ENCODE peak calls at places on chromosomes 5 and 9, in five cellular contexts. E is germinal center; F is iPS-NIHi11; X is NCI-H1092; R is stimulated activated CD8-positive, alpha-beta memory T cell treated with anti-CD3 and anti-CD28 coated beads, Interleukin-15, amount 100 ng/mL, for 4 hours. B is an unnamed sample.

GRCh38 chr9:135926402-135927194 is 19.3 kb upstream of the CAMSAP1 start:
- DNase-seq in E (no peak), F (no peak), X (no peak), R (peak), B (no peak)

GRCh38 chr9:121359358-121360294 is 10.4 kb downstream of the STOM start:
- DNase-seq in E (no peak), F (no peak), X (no peak), R (no peak), B (no peak)

GRCh38 chr5:149404746-149405549 is 25.9 kb upstream of the IL17B start:
- DNase-seq in E (no peak), F (no peak), X (no peak), R (no peak), B (no peak)

GRCh38 chr9:110900451-110900850 is 137.8 kb downstream of the LPAR1 start:
- DNase-seq in E (no peak), F (no peak), X (no peak), R (no peak), B (no peak)

GRCh38 chr9:116269250-116269649 is 115.7 kb downstream of the PAPPA start:
- DNase-seq in E (no peak), F (no peak), X (no peak), R (no peak), B (no peak)

GRCh38 chr9:82091610-82092009 is 103.0 kb downstream of the SPATA31D1 start:
- DNase-seq in E (peak), F (no peak), X (no peak), R (no peak), B (no peak)

GRCh38 chr9:32552172-32552872 is at the start of the genes SMIM27 and TOPORS:
- DNase-seq in E (peak), F (peak), X (peak), R (peak), B (peak)

GRCh38 chr5:108122701-108123100 is 259.2 kb downstream of the FBXL17 start:
- DNase-seq in E (no peak), F (no peak), X (no peak), R (no peak), B (no peak)

GRCh38 chr5:179696605-179697004 is 2.2 kb upstream of the CANX start:
- DNase-seq in E (no peak), F (no peak), X (no peak), R (no peak), B (no peak)

GRCh38 chr5:81925012-81925411 is 46.8 kb upstream of the ATG10 start:
- DNase-seq in E (no peak), F (no peak), X (no peak), R (no peak), B (no peak)

GRCh38 chr5:3268760-3269330 is 326.8 kb upstream of the IRX1 start:
- DNase-seq in E (no peak), F (no peak), X (no peak), R (no peak), B (no peak)

GRCh38 chr9:73583590-73583989 is 431.9 kb downstream of the ANXA1 start:
- DNase-seq in E (no peak), F (no peak), X (no peak), R (no peak), B (no peak)

GRCh38 chr5:43044181-43044914 is 4.2 kb upstream of the ANXA2R start:
- DNase-seq in E (no peak), F (peak), X (no peak), R (no peak), B (no peak)

GRCh38 chr5:173581408-173582197 is 34.8 kb downstream of the BOD1 start:
- DNase-seq in E (peak), F (peak), X (no peak), R (no peak), B (no peak)

GRCh38 chr9:112029921-112030444 is 133.4 kb downstream of the UGCG start:
- DNase-seq in E (peak), F (peak), X (no peak), R (no peak), B (no peak)

GRCh38 chr9:14692918-14693861 is at the start of gene ZDHHC21:
- DNase-seq in E (peak), F (peak), X (peak), R (peak), B (no peak)

GRCh38 chr9:89664896-89665329 is 60.1 kb downstream of the GADD45G start:
- DNase-seq in E (no peak), F (peak), X (no peak), R (no peak), B (no peak)

GRCh38 chr5:62722360-62722759 is 143.7 kb downstream of the LRRC70 start:
- DNase-seq in E (no peak), F (no peak), X (no peak), R (no peak), B (no peak)

GRCh38 chr5:66713998-66714397 is 117.8 kb downstream of the MAST4 start:
- DNase-seq in E (no peak), F (no peak), X (no peak), R (no peak), B (no peak)

GRCh38 chr9:28365736-28366135 is 792.5 kb upstream of the C9orf72 start:
- DNase-seq in E (no peak), F (no peak), X (no peak), R (no peak), B (no peak)

GRCh38 chr9:35696520-35697215 is 6.9 kb upstream of the TPM2 start:
- DNase-seq in E (peak), F (peak), X (no peak), R (no peak), B (no peak)

GRCh38 chr5:65708140-65708539 is 13.8 kb downstream of the SGTB start:
- DNase-seq in E (no peak), F (no peak), X (no peak), R (no peak), B (no peak)

GRCh38 chr5:143592648-143593047 is 189.2 kb upstream of the NR3C1 start:
- DNase-seq in E (peak), F (no peak), X (no peak), R (no peak), B (no peak)

GRCh38 chr5:74630387-74631087 is 10.0 kb downstream of the ENC1 start:
- DNase-seq in E (no peak), F (no peak), X (no peak), R (no peak), B (no peak)

GRCh38 chr9:95317119-95317892 is at the start of gene FANCC:
- DNase-seq in E (peak), F (peak), X (peak), R (peak), B (peak)

GRCh38 chr9:70133253-70134208 is 89.9 kb downstream of the MAMDC2 start:
- DNase-seq in E (no peak), F (no peak), X (no peak), R (no peak), B (no peak)

GRCh38 chr5:138241688-138242547 is 28.8 kb upstream of the CDC23 start:
- DNase-seq in E (no peak), F (peak), X (no peak), R (no peak), B (no peak)

GRCh38 chr5:147860641-147861025 is 17.9 kb upstream of the SCGB3A2 start:
- DNase-seq in E (no peak), F (no peak), X (no peak), R (no peak), B (no peak)

GRCh38 chr5:153546566-153546965 is 56.1 kb downstream of the GRIA1 start:
- DNase-seq in E (no peak), F (no peak), X (no peak), R (no peak), B (no peak)

GRCh38 chr5:146151970-146152369 is 30.5 kb downstream of the LARS1 start:
- DNase-seq in E (no peak), F (no peak), X (no peak), R (no peak), B (no peak)

GRCh38 chr9:130343445-130343918 is 77.9 kb downstream of the HMCN2 start:
- DNase-seq in E (peak), F (peak), X (no peak), R (no peak), B (no peak)

GRCh38 chr5:14063117-14063516 is 80.0 kb upstream of the TRIO start:
- DNase-seq in E (no peak), F (no peak), X (no peak), R (no peak), B (no peak)

GRCh38 chr9:12289711-12290110 is 403.5 kb upstream of the TYRP1 start:
- DNase-seq in E (no peak), F (no peak), X (no peak), R (no peak), B (no peak)

GRCh38 chr5:95900383-95900958 is 61.2 kb downstream of the ELL2 start:
- DNase-seq in E (no peak), F (no peak), X (peak), R (no peak), B (no peak)

GRCh38 chr5:2740051-2740848 is 11.2 kb downstream of the IRX2 start:
- DNase-seq in E (no peak), F (no peak), X (no peak), R (no peak), B (no peak)

GRCh38 chr5:156120777-156121176 is 206.2 kb upstream of the SGCD start:
- DNase-seq in E (no peak), F (no peak), X (no peak), R (no peak), B (no peak)

B was measured in esophagus squamous epithelium.